ENCODE peak calls at places on chromosomes 4 and X, in seven cellular contexts. X is neural crest cell, D is tibial artery, M is hepatocyte, J is pancreas, E is activated B cell treated with CpG ODN at 0.5 μM for 24 hours, C is AG04450. T is an unnamed sample.

GRCh38 chrX:118353081-118353850 is 7.4 kb downstream of the WDR44 start:
- DNase-seq in M (no peak), X (no peak), J (no peak), C (no peak), E (no peak), D (no peak), T (no peak)

GRCh38 chr4:10605746-10606482 is 78.7 kb downstream of the CLNK start:
- DNase-seq in E (no peak), X (no peak), M (no peak), C (peak; percentile 42), D (no peak), J (no peak), T (peak; percentile 78)

GRCh38 chr4:157048248-157048647 is 27.7 kb upstream of the GLRB start:
- DNase-seq in E (no peak), C (peak; percentile 67), X (no peak), J (no peak), D (peak; percentile 72), M (peak; percentile 39), T (no peak)

GRCh38 chr4:55020131-55020530 is 105.3 kb downstream of the KDR start:
- DNase-seq in D (no peak), E (no peak), J (no peak), X (no peak), C (no peak), M (no peak), T (no peak)

GRCh38 chrX:17635231-17635630 is 102.1 kb upstream of the SCML1 start:
- DNase-seq in X (peak; percentile 70), M (peak; percentile 45), C (no peak), E (no peak), J (no peak), D (no peak), T (no peak)

GRCh38 chrX:70485466-70485865 is 40.8 kb downstream of the DLG3 start:
- DNase-seq in E (no peak), X (no peak), C (no peak), D (no peak), M (no peak), J (no peak), T (peak; percentile 34)

GRCh38 chr4:100061835-100062234 is 111.8 kb upstream of the H2AZ1 start:
- DNase-seq in X (no peak), D (no peak), J (no peak), C (no peak), M (no peak), E (no peak), T (peak; percentile 58)

GRCh38 chr4:569958-570667 is 6.0 kb downstream of the TMEM271 start:
- DNase-seq in J (no peak), X (no peak), E (no peak), C (no peak), D (no peak), M (no peak), T (no peak)

GRCh38 chrX:41846714-41847113 is 76.6 kb downstream of the CASK start:
- DNase-seq in C (no peak), M (no peak), E (no peak), J (no peak), X (no peak), D (no peak), T (no peak)

GRCh38 chr4:576245-576821 is at the start of gene TMEM271:
- DNase-seq in E (no peak), M (no peak), X (no peak), J (no peak), D (no peak), C (no peak), T (no peak)

GRCh38 chr4:39976945-39977488 is 694 bp downstream of the PDS5A start:
- DNase-seq in J (peak; percentile 55), C (no peak), D (peak; percentile 71), X (peak; percentile 36), M (peak; percentile 56), E (no peak), T (no peak)

GRCh38 chrX:65196758-65197371 is 220.6 kb upstream of the ZC4H2 start:
- DNase-seq in X (peak; percentile 20), M (peak; percentile 71), C (no peak), D (no peak), J (peak; percentile 59), E (no peak), T (peak; percentile 44)
- TF ChIP-seq CTCF in X (peak; percentile 62), M (peak; percentile 22), C (no peak), D (no peak), J (peak; percentile 12), E (no peak), T (peak; percentile 36)

GRCh38 chr4:186021461-186022167 is 47.3 kb upstream of the TLR3 start:
- DNase-seq in C (no peak), J (no peak), X (peak; percentile 36), E (no peak), D (no peak), M (peak; percentile 64), T (peak; percentile 44)
- TF ChIP-seq CTCF in C (peak; percentile 86), J (peak; percentile 33), X (peak; percentile 88), E (no peak), D (peak; percentile 66), M (peak; percentile 85), T (peak; percentile 80)

DNA sequence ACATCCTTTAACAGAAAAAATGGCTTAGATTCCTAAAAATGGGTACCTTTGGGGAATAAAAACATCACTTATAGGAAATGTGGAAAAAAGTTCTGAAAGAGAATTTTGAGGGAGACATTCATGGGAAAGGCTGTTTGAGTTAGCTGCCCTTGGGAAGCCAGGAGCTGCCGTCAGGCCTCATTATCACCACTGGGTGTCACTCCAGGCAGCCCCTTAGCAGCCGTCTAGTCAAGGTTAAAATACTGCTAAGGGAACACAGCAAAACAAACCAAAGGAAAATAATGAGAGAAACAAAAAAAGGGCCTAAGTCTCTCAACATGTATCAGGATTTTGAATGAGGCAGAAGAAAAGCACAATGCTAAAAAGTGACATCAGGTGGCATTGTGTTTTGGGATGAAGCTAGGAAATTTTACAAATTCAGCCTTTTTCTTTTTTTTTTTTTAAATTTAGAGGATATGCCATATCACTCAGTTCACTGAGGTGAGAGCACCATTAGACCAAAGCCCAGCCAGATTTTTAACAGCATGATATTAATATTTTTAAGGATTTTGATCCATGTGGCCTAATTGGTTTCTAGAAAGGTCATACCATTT is 235.3 kb downstream of the GPAT3 start:
- DNase-seq in M (peak; percentile 71), X (peak; percentile 31), D (no peak), C (peak; percentile 15), E (no peak), J (peak; percentile 27), T (peak; percentile 42)
- TF ChIP-seq CTCF in M (peak; percentile 73), X (peak; percentile 79), D (no peak), C (peak; percentile 96), E (no peak), J (no peak), T (peak; percentile 65)

DNA sequence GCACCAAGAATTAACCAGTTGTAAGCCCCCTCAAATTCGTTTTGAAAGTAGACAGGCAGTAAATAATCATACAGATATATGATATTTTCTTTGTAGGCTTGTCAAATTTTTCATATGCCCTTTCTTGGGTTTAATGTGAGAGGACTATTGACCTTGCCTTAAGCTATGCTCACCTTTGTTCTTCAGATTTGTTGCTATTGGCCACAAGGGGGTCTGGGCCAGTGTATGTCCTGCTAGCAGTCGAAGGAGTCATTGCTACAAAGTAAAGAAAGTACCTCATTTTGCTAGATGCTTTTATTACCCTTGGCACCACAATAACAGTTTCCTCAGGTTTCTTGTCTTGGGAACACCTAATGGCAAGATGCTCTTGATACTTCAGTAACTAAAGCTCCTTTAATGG is 51.7 kb downstream of the IGSF1 start:
- DNase-seq in D (no peak), C (no peak), E (no peak), J (no peak), X (no peak), M (no peak), T (no peak)
- TF ChIP-seq CTCF in D (no peak), C (no peak), E (no peak), J (no peak), X (no peak), M (no peak), T (no peak)

GRCh38 chr4:27412617-27413016 is 552.0 kb downstream of the STIM2 start:
- DNase-seq in D (no peak), X (no peak), E (no peak), M (no peak), J (no peak), C (no peak), T (peak; percentile 43)
- TF ChIP-seq CTCF in D (no peak), X (no peak), E (no peak), M (no peak), J (no peak), C (no peak), T (peak; percentile 44)

GRCh38 chr4:1813915-1814314 is 20.8 kb downstream of the FGFR3 start:
- DNase-seq in E (no peak), X (no peak), D (no peak), J (no peak), C (no peak), M (no peak), T (no peak)
- TF ChIP-seq CTCF in E (no peak), X (no peak), D (no peak), J (no peak), C (no peak), M (peak; percentile 8), T (peak; percentile 22)

GRCh38 chr4:80489798-80490197 is 154.3 kb downstream of the CFAP299 start:
- DNase-seq in J (no peak), D (no peak), E (no peak), X (no peak), M (no peak), C (no peak), T (no peak)

GRCh38 chr4:80484707-80485106 is 149.2 kb downstream of the CFAP299 start:
- DNase-seq in D (no peak), M (no peak), J (no peak), X (no peak), E (no peak), C (no peak), T (no peak)

DNA sequence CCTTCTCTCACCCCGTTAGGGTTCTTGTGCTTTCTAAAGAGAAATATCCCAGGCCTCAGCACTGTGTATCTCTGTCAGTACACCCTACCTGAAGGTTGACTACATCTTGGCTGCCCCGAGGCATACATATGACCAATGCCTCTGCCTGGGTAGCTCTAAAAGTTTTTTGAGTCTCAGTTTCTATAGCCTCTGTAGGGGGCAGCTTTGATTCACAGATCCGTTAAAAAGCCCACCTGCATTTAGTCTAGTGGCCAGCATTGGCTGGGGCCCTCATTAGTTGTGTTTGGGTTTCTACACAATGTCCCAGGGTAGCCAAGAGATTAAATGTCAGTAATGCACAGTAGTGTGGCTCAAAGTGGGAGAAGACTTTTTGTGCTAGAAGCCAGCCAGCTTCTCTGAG is 151.1 kb downstream of the CFAP299 start:
- DNase-seq in X (no peak), M (no peak), J (no peak), E (no peak), D (no peak), C (no peak), T (no peak)
- TF ChIP-seq CTCF in X (no peak), M (no peak), J (no peak), E (no peak), D (no peak), C (no peak), T (no peak)

GRCh38 chrX:136608295-136608933 is 39.5 kb upstream of the CD40LG start:
- DNase-seq in E (peak; percentile 16), C (no peak), X (no peak), J (peak; percentile 14), M (no peak), D (no peak), T (peak; percentile 57)
- TF ChIP-seq CTCF in E (no peak), C (no peak), X (peak; percentile 25), J (no peak), M (peak; percentile 25), D (peak; percentile 7), T (peak; percentile 62)

DNA sequence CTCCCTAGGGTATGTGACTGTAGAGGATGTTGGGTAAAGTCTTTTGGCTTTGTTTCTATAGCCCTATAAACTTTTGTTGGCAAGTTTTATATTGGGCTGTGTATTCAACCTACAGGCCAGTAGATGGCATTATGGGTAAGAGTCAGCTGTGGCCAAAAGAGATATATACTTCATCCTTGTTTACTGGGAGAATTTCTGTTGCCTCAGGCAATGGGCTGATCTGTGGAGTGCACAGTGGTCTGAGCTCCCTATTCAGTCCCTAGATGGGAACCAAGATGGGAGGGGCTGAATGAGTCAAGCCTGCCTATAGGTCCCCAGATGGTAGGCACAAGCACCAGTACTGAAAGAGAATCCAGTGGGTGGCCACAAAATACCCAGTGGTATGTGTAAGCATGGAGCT is 580.6 kb downstream of the EPHA5 start:
- DNase-seq in X (no peak), E (no peak), C (no peak), M (peak; percentile 10), D (no peak), J (no peak), T (peak; percentile 83)
- TF ChIP-seq CTCF in X (peak; percentile 49), E (no peak), C (no peak), M (peak; percentile 35), D (no peak), J (no peak), T (peak; percentile 79)